ENCODE peak calls at places on chromosomes 13 and 19, in eight cellular contexts. Q is nephron progenitor cell; Y is stimulated activated CD4-positive, alpha-beta T cell treated with anti-CD3 and anti-CD28 coated beads, TNF-alpha, amount 100 ng/mL, for 4 hours; J is non-pigmented ciliary epithelial cell; W is brain microvascular endothelial cell; C is HTR-8/SVneo; U is cerebellum; K is NCI-H1105. G is an unnamed sample.

GRCh38 chr13:73399347-73400216 is 340.8 kb downstream of the KLF5 start:
- DNase-seq in J (no peak), K (no peak), Y (no peak), Q (no peak), C (no peak), W (no peak), U (no peak), G (no peak)

GRCh38 chr13:42474954-42475353 is 99.0 kb upstream of the TNFSF11 start:
- DNase-seq in K (no peak), C (no peak), Y (no peak), U (no peak), J (peak), Q (no peak), W (peak), G (no peak)

GRCh38 chr13:29441301-29441700 is 154.2 kb downstream of the SLC7A1 start:
- DNase-seq in Y (no peak), C (no peak), U (no peak), J (no peak), K (no peak), Q (no peak), W (no peak), G (no peak)

GRCh38 chr19:47351545-47351944 is 2.4 kb downstream of the DHX34 start:
- DNase-seq in K (no peak), Y (no peak), C (no peak), U (peak), Q (no peak), J (no peak), W (peak), G (peak)

GRCh38 chr19:12856684-12857083 is 18.4 kb downstream of the MAST1 start:
- DNase-seq in J (no peak), K (no peak), C (no peak), U (no peak), Q (no peak), Y (no peak), W (no peak), G (no peak)

GRCh38 chr19:1163934-1164683 is 10.0 kb downstream of the SBNO2 start:
- DNase-seq in Q (no peak), C (no peak), J (no peak), Y (no peak), W (no peak), U (peak), K (no peak), G (no peak)

GRCh38 chr19:33408538-33408937 is 35.0 kb downstream of the CEBPG start:
- DNase-seq in K (no peak), U (no peak), C (no peak), Y (no peak), W (no peak), Q (no peak), J (no peak), G (no peak)

GRCh38 chr13:20685042-20685441 is 18.5 kb upstream of the IL17D start:
- DNase-seq in Y (no peak), U (no peak), W (no peak), J (no peak), K (no peak), Q (peak), C (no peak), G (no peak)

GRCh38 chr13:74870865-74871264 is 611.1 kb downstream of the TBC1D4 start:
- DNase-seq in C (no peak), U (no peak), K (no peak), Y (no peak), Q (no peak), W (no peak), J (no peak), G (no peak)

GRCh38 chr13:110644892-110645521 is 29.7 kb downstream of the NAXD start:
- DNase-seq in Y (no peak), U (peak), K (no peak), C (no peak), W (peak), J (no peak), Q (peak), G (no peak)

G was measured in HCT116.